ENCODE peak calls at places on chromosomes 16 and 17, in six cellular contexts. V, D, B, M, J and Y are unnamed samples.

GRCh38 chr17:4541041-4541327 is 14.2 kb downstream of the MYBBP1A start:
- DNase-seq in V (no peak), D (no peak), B (no peak), M (no peak), J (no peak), Y (no peak)

GRCh38 chr17:79852748-79853147 is 13.5 kb upstream of the CBX4 start:
- DNase-seq in V (no peak), D (peak), B (peak), M (peak), J (peak), Y (peak)

GRCh38 chr17:35372846-35373531 is 432 bp downstream of the SLFN11 start:
- DNase-seq in V (peak), D (peak), B (no peak), M (peak), J (no peak), Y (peak)

GRCh38 chr16:75529959-75530358 is 5.9 kb downstream of the CHST5 start:
- DNase-seq in V (peak), D (no peak), B (no peak), M (no peak), J (no peak), Y (no peak)

GRCh38 chr16:69110406-69110805 is 5.0 kb downstream of the HAS3 start:
- DNase-seq in V (peak), D (no peak), B (no peak), M (no peak), J (no peak), Y (no peak)

GRCh38 chr17:12618557-12618956 is 47.1 kb upstream of the MYOCD start:
- DNase-seq in V (no peak), D (no peak), B (no peak), M (no peak), J (peak), Y (peak)

GRCh38 chr16:75235721-75236193 is 15.7 kb downstream of the BCAR1 start:
- DNase-seq in V (no peak), D (no peak), B (no peak), M (no peak), J (no peak), Y (no peak)

GRCh38 chr16:6493555-6493954 is 839.1 kb upstream of the RBFOX1 start:
- DNase-seq in V (no peak), D (peak), B (no peak), M (no peak), J (no peak), Y (no peak)

GRCh38 chr16:35391328-35391727 is 1931.9 kb downstream of the TP53TG3F start:
- DNase-seq in V (no peak), D (peak), B (peak), M (peak), J (peak), Y (peak)

GRCh38 chr16:85303354-85303883 is 191.1 kb upstream of the CIBAR2 start:
- DNase-seq in V (peak), D (no peak), B (peak), M (peak), J (peak), Y (peak)

GRCh38 chr17:12992676-12993075 is 25.2 kb downstream of the ELAC2 start:
- DNase-seq in V (no peak), D (no peak), B (no peak), M (no peak), J (no peak), Y (no peak)

GRCh38 chr17:40480501-40481003 is 20.9 kb downstream of the TNS4 start:
- DNase-seq in V (no peak), D (no peak), B (peak), M (no peak), J (no peak), Y (peak)

GRCh38 chr16:56970934-56971767 is 9.4 kb downstream of the CETP start:
- DNase-seq in V (no peak), D (no peak), B (no peak), M (no peak), J (no peak), Y (no peak)

GRCh38 chr17:65670667-65671371 is 109.4 kb upstream of the AXIN2 start:
- DNase-seq in V (no peak), D (no peak), B (no peak), M (no peak), J (peak), Y (no peak)

GRCh38 chr17:39229274-39229913 is 3.6 kb upstream of the STAC2 start:
- DNase-seq in V (no peak), D (no peak), B (no peak), M (peak), J (peak), Y (peak)

GRCh38 chr17:48310748-48311213 is 119.2 kb downstream of the SKAP1 start:
- DNase-seq in V (no peak), D (no peak), B (no peak), M (no peak), J (no peak), Y (no peak)

GRCh38 chr16:3266873-3267537 is 10.6 kb upstream of the MEFV start:
- DNase-seq in V (no peak), D (no peak), B (peak), M (no peak), J (peak), Y (peak)

GRCh38 chr16:23595951-23596720 is at the start of gene NDUFAB1:
- DNase-seq in V (peak), D (peak), B (peak), M (peak), J (peak), Y (peak)

GRCh38 chr17:27630607-27631408 is at the start of gene LGALS9:
- DNase-seq in V (no peak), D (no peak), B (peak), M (peak), J (peak), Y (no peak)

GRCh38 chr17:27494192-27495091 is 38.2 kb downstream of the KSR1 start:
- DNase-seq in V (peak), D (no peak), B (peak), M (peak), J (peak), Y (peak)

GRCh38 chr17:65586899-65587298 is 25.5 kb upstream of the AXIN2 start:
- DNase-seq in V (no peak), D (no peak), B (no peak), M (no peak), J (no peak), Y (no peak)

GRCh38 chr17:2181206-2181983 is 122.2 kb downstream of the SMG6 start:
- DNase-seq in V (no peak), D (no peak), B (no peak), M (no peak), J (peak), Y (no peak)

GRCh38 chr17:63946440-63947363 is 14.6 kb upstream of the CD79B start:
- DNase-seq in V (no peak), D (peak), B (no peak), M (peak), J (peak), Y (peak)

GRCh38 chr16:19505600-19506303 is 16.1 kb downstream of the GDE1 start:
- DNase-seq in V (no peak), D (no peak), B (no peak), M (peak), J (peak), Y (no peak)

GRCh38 chr16:10616744-10617640 is 36.6 kb upstream of the EMP2 start:
- DNase-seq in V (peak), D (no peak), B (peak), M (peak), J (peak), Y (peak)

GRCh38 chr17:80751460-80752368 is 207.1 kb downstream of the RPTOR start:
- DNase-seq in V (no peak), D (no peak), B (peak), M (no peak), J (peak), Y (no peak)

GRCh38 chr16:10027553-10027952 is 154.7 kb downstream of the GRIN2A start:
- DNase-seq in V (no peak), D (no peak), B (no peak), M (no peak), J (no peak), Y (no peak)

GRCh38 chr17:5022171-5022711 is 13.0 kb downstream of the SLC52A1 start:
- DNase-seq in V (no peak), D (no peak), B (no peak), M (no peak), J (no peak), Y (no peak)

GRCh38 chr17:17108681-17109049 is 66.4 kb downstream of the MPRIP start:
- DNase-seq in V (peak), D (no peak), B (no peak), M (peak), J (no peak), Y (peak)
- TF ChIP-seq CTCF in V (no peak), D (no peak), B (no peak), M (no peak), J (no peak), Y (peak)

GRCh38 chr17:75411328-75412067 is 6.0 kb upstream of the GRB2 start:
- DNase-seq in V (no peak), D (no peak), B (no peak), M (no peak), J (no peak), Y (no peak)

GRCh38 chr17:75414488-75414887 is 9.0 kb upstream of the GRB2 start:
- DNase-seq in V (no peak), D (no peak), B (no peak), M (no peak), J (no peak), Y (no peak)

GRCh38 chr17:75410141-75410540 is 4.7 kb upstream of the GRB2 start:
- DNase-seq in V (no peak), D (no peak), B (no peak), M (no peak), J (no peak), Y (no peak)

GRCh38 chr17:75416006-75416405 is 10.5 kb upstream of the GRB2 start:
- DNase-seq in V (no peak), D (no peak), B (no peak), M (no peak), J (no peak), Y (no peak)

GRCh38 chr17:75412455-75413317 is 7.2 kb upstream of the GRB2 start:
- DNase-seq in V (no peak), D (peak), B (peak), M (peak), J (peak), Y (peak)
- H3K4me3 ChIP-seq in V (peak), D (no peak), B (no peak), M (peak), J (no peak), Y (no peak)

DNA sequence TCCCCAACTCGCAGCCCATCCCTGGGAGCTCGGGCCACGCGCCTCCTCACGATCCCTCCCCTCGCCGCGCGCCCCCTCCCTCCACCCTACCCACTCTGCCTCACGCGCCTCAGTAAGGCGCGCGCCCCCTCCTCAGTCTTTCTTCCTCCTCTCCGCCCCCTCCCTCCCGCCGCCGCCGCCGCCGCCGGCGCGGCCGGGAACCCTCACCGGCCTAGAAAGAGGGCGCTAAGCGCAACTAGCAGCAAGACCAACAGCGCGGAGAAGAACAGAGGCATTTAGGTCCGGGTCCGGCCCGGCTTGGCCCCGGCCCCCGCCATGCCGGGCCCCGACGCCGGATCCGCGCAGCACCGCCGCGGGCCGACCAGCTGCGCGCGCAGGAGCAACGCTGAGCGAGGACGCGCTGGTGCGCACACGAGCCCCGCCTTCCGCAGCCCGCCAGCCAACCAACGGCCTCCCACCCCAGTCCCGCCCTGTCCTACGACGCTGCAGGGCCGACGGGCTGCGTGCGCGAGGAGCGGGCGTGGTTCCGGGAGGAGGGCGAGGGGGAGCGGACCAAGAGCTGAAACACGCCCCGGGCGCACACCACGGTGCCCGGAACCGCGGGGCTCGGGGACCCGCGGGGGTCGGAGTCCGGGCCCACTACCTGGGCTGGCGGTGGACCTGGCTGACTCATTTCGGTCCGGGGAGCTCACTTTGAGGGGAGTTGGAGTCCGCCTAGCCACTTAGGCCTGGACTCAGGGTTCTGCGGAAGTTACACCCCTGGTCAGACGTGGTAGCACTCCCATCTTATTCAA is at the start of gene BLTP2:
- DNase-seq in V (peak), D (peak), B (peak), M (peak), J (peak), Y (peak)
- TF ChIP-seq CTCF in V (no peak), D (no peak), B (no peak), M (no peak), J (no peak), Y (no peak)

GRCh38 chr17:7177210-7177953 is 1.8 kb downstream of the ASGR1 start:
- DNase-seq in V (peak), D (peak), B (peak), M (peak), J (peak), Y (peak)

GRCh38 chr17:7176870-7177209 is 2.3 kb downstream of the ASGR1 start:
- DNase-seq in V (no peak), D (no peak), B (no peak), M (no peak), J (no peak), Y (no peak)

GRCh38 chr17:7178973-7179316 is 225 bp downstream of the ASGR1 start:
- DNase-seq in V (no peak), D (no peak), B (no peak), M (no peak), J (no peak), Y (no peak)

GRCh38 chr17:7179317-7180254 is at the start of gene ASGR1:
- DNase-seq in V (no peak), D (no peak), B (no peak), M (no peak), J (no peak), Y (no peak)

GRCh38 chr17:7177954-7178477 is 1.2 kb downstream of the ASGR1 start:
- DNase-seq in V (no peak), D (no peak), B (no peak), M (peak), J (peak), Y (peak)
- H3K4me3 ChIP-seq in V (peak), D (no peak), B (peak), M (peak), J (peak), Y (peak)

DNA sequence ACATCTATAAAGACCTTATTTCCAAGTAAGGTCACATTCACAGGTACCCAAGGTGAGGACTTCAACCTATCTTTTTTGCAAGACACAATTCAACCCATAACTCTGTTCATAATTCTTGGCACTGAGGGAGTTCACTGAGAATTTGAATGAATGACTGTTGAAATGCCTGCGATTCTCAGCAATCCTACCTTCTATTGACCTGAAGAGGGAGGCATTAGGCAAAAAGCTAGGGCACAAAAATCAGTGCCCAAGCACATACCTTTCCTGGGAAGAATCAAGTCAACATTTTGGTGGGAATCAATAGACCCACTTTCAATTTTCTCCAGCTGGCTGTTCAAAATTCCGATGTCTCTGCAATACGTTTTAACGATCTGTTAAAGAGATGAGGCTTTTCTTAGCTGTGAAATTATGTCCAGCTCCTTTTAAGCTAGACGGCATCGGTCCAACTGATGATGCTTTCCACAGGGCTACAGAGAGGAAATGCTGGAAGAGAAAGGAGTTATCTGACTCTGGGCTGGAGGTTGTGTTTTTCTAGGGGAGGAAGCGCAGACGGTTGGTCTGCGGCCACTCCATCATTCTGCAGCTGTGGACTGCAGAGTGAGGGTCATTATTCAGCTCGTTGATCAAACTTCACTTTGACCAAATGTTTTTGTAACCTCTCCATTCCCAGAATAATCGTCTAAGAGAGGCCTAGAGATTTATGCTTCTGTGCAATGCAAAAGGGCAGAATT is 25.1 kb downstream of the BCO1 start:
- DNase-seq in V (no peak), D (no peak), B (no peak), M (no peak), J (peak), Y (peak)
- TF ChIP-seq CTCF in V (no peak), D (no peak), B (peak), M (peak), J (peak), Y (peak)

GRCh38 chr17:73261617-73261951 is at the start of gene CPSF4L:
- DNase-seq in V (no peak), D (no peak), B (no peak), M (no peak), J (no peak), Y (no peak)
- H3K4me3 ChIP-seq in V (no peak), D (no peak), B (no peak), M (no peak), J (no peak), Y (no peak)

GRCh38 chr16:81889896-81890634 is 111.0 kb downstream of the PLCG2 start:
- DNase-seq in V (no peak), D (peak), B (peak), M (peak), J (peak), Y (peak)
- TF ChIP-seq CTCF in V (peak), D (peak), B (peak), M (peak), J (peak), Y (peak)

GRCh38 chr16:88773812-88774291 is 11.2 kb downstream of the PIEZO1 start:
- DNase-seq in V (peak), D (no peak), B (no peak), M (peak), J (peak), Y (no peak)
- H3K4me3 ChIP-seq in V (no peak), D (no peak), B (no peak), M (no peak), J (peak), Y (no peak)

GRCh38 chr17:75634754-75635609 is 1.7 kb downstream of the SMIM5 start:
- DNase-seq in V (no peak), D (no peak), B (no peak), M (no peak), J (no peak), Y (no peak)
- TF ChIP-seq CTCF in V (no peak), D (no peak), B (no peak), M (no peak), J (no peak), Y (no peak)

DNA sequence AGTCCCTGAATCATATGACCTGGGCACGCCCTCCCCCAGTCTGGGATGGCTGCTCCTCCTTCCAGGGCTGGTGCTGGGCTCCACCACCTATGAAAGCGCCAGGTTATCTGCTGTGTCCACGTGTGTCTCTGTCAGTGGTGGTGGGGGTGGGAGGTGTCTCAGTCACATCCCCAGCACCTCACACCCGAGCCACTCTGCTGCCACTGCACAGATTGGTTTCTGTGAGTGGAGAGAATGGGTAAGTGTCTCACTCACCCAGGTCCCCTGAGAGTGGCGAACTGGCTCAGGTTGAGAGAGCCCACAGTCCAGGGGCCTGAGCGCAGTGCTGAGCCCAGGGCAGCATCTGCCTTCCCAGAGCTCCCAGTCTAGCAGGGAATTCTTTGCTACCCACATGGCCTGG is 79.0 kb downstream of the PLD6 start:
- DNase-seq in V (no peak), D (no peak), B (no peak), M (no peak), J (no peak), Y (no peak)
- H3K4me3 ChIP-seq in V (no peak), D (no peak), B (no peak), M (no peak), J (no peak), Y (no peak)